ENCODE peak calls at places on chromosomes 11 and 22, in six cellular contexts. One of them, this sample, is unnamed.

GRCh38 chr22:42371112-42371900 is 60.9 kb downstream of the NFAM1 start:
- DNase-seq in PC-3: no peak
- DNase-seq in B cell: no peak
- DNase-seq in choroid plexus epithelial cell: no peak
- DNase-seq in ovary: no peak
- DNase-seq in prostate gland: no peak
- DNase-seq in this sample: no peak

GRCh38 chr11:124301482-124301881 is 12.3 kb downstream of the OR8D1 start:
- DNase-seq in prostate gland: no peak
- DNase-seq in PC-3: peak; percentile 49
- DNase-seq in B cell: no peak
- DNase-seq in ovary: no peak
- DNase-seq in choroid plexus epithelial cell: peak; percentile 81
- DNase-seq in this sample: no peak

GRCh38 chr11:8268530-8269461 is 5.1 kb upstream of the LMO1 start:
- DNase-seq in ovary: peak; percentile 39
- DNase-seq in choroid plexus epithelial cell: no peak
- DNase-seq in prostate gland: no peak
- DNase-seq in B cell: no peak
- DNase-seq in PC-3: no peak
- DNase-seq in this sample: peak; percentile 38

GRCh38 chr11:72812604-72812967 is 1.6 kb upstream of the ATG16L2 start:
- DNase-seq in B cell: no peak
- DNase-seq in choroid plexus epithelial cell: no peak
- DNase-seq in PC-3: peak; percentile 48
- DNase-seq in ovary: no peak
- DNase-seq in prostate gland: no peak
- DNase-seq in this sample: no peak

GRCh38 chr22:22959147-22959827 is 71.7 kb downstream of the IGLL5 start:
- DNase-seq in choroid plexus epithelial cell: peak; percentile 88
- DNase-seq in B cell: peak; percentile 88
- DNase-seq in ovary: peak; percentile 83
- DNase-seq in PC-3: peak; percentile 80
- DNase-seq in prostate gland: peak; percentile 78
- DNase-seq in this sample: peak; percentile 86

GRCh38 chr22:45602824-45603301 is 68.8 kb upstream of the ATXN10 start:
- DNase-seq in choroid plexus epithelial cell: peak; percentile 51
- DNase-seq in ovary: no peak
- DNase-seq in PC-3: no peak
- DNase-seq in prostate gland: no peak
- DNase-seq in B cell: no peak
- DNase-seq in this sample: no peak

GRCh38 chr11:91100432-91100831 is 877.6 kb upstream of the CHORDC1 start:
- DNase-seq in ovary: no peak
- DNase-seq in choroid plexus epithelial cell: peak; percentile 44
- DNase-seq in PC-3: peak; percentile 28
- DNase-seq in B cell: no peak
- DNase-seq in prostate gland: no peak
- DNase-seq in this sample: no peak

GRCh38 chr11:94623120-94623735 is 56.1 kb downstream of the PIWIL4 start:
- DNase-seq in PC-3: peak; percentile 95
- DNase-seq in B cell: peak; percentile 44
- DNase-seq in prostate gland: peak; percentile 70
- DNase-seq in choroid plexus epithelial cell: peak; percentile 92
- DNase-seq in ovary: no peak
- DNase-seq in this sample: peak; percentile 78

GRCh38 chr22:47620391-47620790 is 857.9 kb downstream of the TBC1D22A start:
- DNase-seq in choroid plexus epithelial cell: no peak
- DNase-seq in B cell: no peak
- DNase-seq in PC-3: no peak
- DNase-seq in prostate gland: no peak
- DNase-seq in ovary: peak; percentile 7
- DNase-seq in this sample: no peak

GRCh38 chr22:42001706-42002105 is 3.1 kb downstream of the WBP2NL start:
- DNase-seq in prostate gland: no peak
- DNase-seq in PC-3: no peak
- DNase-seq in B cell: no peak
- DNase-seq in choroid plexus epithelial cell: no peak
- DNase-seq in ovary: no peak
- DNase-seq in this sample: no peak

GRCh38 chr11:37504066-37504611 is 906.1 kb upstream of the RAG2 start:
- DNase-seq in choroid plexus epithelial cell: peak; percentile 88
- DNase-seq in PC-3: peak; percentile 92
- DNase-seq in B cell: no peak
- DNase-seq in prostate gland: no peak
- DNase-seq in ovary: no peak
- DNase-seq in this sample: no peak

GRCh38 chr11:65898656-65899355 is 1.4 kb downstream of the FOSL1 start:
- DNase-seq in PC-3: no peak
- DNase-seq in ovary: no peak
- DNase-seq in B cell: peak; percentile 4
- DNase-seq in choroid plexus epithelial cell: peak; percentile 34
- DNase-seq in prostate gland: no peak
- DNase-seq in this sample: no peak

GRCh38 chr11:65897020-65897471 is 3.1 kb downstream of the FOSL1 start:
- DNase-seq in prostate gland: no peak
- DNase-seq in choroid plexus epithelial cell: no peak
- DNase-seq in B cell: no peak
- DNase-seq in PC-3: peak; percentile 30
- DNase-seq in ovary: no peak
- DNase-seq in this sample: no peak

GRCh38 chr11:65900899-65901180 is 652 bp upstream of the FOSL1 start:
- DNase-seq in prostate gland: no peak
- DNase-seq in PC-3: no peak
- DNase-seq in ovary: no peak
- DNase-seq in B cell: no peak
- DNase-seq in choroid plexus epithelial cell: no peak
- DNase-seq in this sample: no peak

GRCh38 chr11:65900125-65900898 is at the start of gene FOSL1:
- DNase-seq in ovary: peak; percentile 80
- DNase-seq in PC-3: peak; percentile 99
- DNase-seq in choroid plexus epithelial cell: peak; percentile 97
- DNase-seq in B cell: peak; percentile 96
- DNase-seq in prostate gland: peak; percentile 90
- DNase-seq in this sample: peak; percentile 46

GRCh38 chr11:65899356-65900124 is 648 bp downstream of the FOSL1 start:
- DNase-seq in B cell: peak; percentile 57
- DNase-seq in PC-3: peak; percentile 91
- DNase-seq in prostate gland: no peak
- DNase-seq in choroid plexus epithelial cell: peak; percentile 62
- DNase-seq in ovary: peak; percentile 60
- DNase-seq in this sample: peak; percentile 49
- TF ChIP-seq CTCF in B cell: no peak
- TF ChIP-seq CTCF in PC-3: no peak
- TF ChIP-seq CTCF in prostate gland: no peak
- TF ChIP-seq CTCF in choroid plexus epithelial cell: no peak
- TF ChIP-seq CTCF in ovary: no peak
- TF ChIP-seq CTCF in this sample: no peak

GRCh38 chr11:66266378-66267038 is 1.9 kb upstream of the RAB1B start:
- DNase-seq in choroid plexus epithelial cell: no peak
- DNase-seq in PC-3: no peak
- DNase-seq in ovary: no peak
- DNase-seq in prostate gland: no peak
- DNase-seq in B cell: no peak
- DNase-seq in this sample: no peak

GRCh38 chr11:66263785-66264184 is 4.7 kb upstream of the RAB1B start:
- DNase-seq in B cell: no peak
- DNase-seq in ovary: no peak
- DNase-seq in PC-3: no peak
- DNase-seq in choroid plexus epithelial cell: no peak
- DNase-seq in prostate gland: no peak
- DNase-seq in this sample: no peak

GRCh38 chr11:66264383-66264782 is 4.1 kb upstream of the RAB1B start:
- DNase-seq in choroid plexus epithelial cell: no peak
- DNase-seq in ovary: no peak
- DNase-seq in B cell: no peak
- DNase-seq in prostate gland: no peak
- DNase-seq in PC-3: no peak
- DNase-seq in this sample: no peak

GRCh38 chr11:66265531-66266377 is 2.7 kb upstream of the RAB1B start:
- DNase-seq in prostate gland: no peak
- DNase-seq in ovary: peak; percentile 59
- DNase-seq in B cell: no peak
- DNase-seq in choroid plexus epithelial cell: no peak
- DNase-seq in PC-3: no peak
- DNase-seq in this sample: no peak

GRCh38 chr11:66264893-66265292 is 3.5 kb upstream of the RAB1B start:
- DNase-seq in B cell: no peak
- DNase-seq in ovary: peak; percentile 54
- DNase-seq in prostate gland: no peak
- DNase-seq in choroid plexus epithelial cell: no peak
- DNase-seq in PC-3: peak; percentile 41
- DNase-seq in this sample: no peak
- TF ChIP-seq CTCF in B cell: peak; percentile 32
- TF ChIP-seq CTCF in ovary: no peak
- TF ChIP-seq CTCF in prostate gland: no peak
- TF ChIP-seq CTCF in choroid plexus epithelial cell: peak; percentile 41
- TF ChIP-seq CTCF in PC-3: peak; percentile 72
- TF ChIP-seq CTCF in this sample: peak; percentile 65

DNA sequence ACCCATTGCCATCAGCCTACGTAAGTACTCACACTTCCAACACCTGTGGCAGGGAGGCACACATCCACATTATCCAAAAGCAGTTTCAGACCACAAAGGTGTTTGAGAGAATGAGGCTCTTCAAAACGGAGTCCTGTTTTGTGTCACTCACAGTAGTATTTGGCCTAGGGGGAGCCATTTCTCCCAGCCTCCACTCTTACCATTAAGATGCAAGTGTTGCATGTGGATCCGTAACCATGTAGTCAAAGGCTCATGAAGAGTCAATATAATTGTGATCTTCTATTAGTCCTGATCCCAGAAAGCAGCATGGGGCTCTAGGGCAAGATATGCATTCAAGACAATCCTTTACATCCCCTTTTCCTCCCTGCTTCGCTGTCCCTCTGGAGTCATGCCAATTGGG is 41.5 kb downstream of the IL10RA start:
- DNase-seq in prostate gland: no peak
- DNase-seq in choroid plexus epithelial cell: no peak
- DNase-seq in B cell: no peak
- DNase-seq in ovary: no peak
- DNase-seq in PC-3: no peak
- DNase-seq in this sample: no peak
- TF ChIP-seq CTCF in prostate gland: no peak
- TF ChIP-seq CTCF in choroid plexus epithelial cell: no peak
- TF ChIP-seq CTCF in B cell: no peak
- TF ChIP-seq CTCF in ovary: no peak
- TF ChIP-seq CTCF in PC-3: no peak
- TF ChIP-seq CTCF in this sample: no peak

DNA sequence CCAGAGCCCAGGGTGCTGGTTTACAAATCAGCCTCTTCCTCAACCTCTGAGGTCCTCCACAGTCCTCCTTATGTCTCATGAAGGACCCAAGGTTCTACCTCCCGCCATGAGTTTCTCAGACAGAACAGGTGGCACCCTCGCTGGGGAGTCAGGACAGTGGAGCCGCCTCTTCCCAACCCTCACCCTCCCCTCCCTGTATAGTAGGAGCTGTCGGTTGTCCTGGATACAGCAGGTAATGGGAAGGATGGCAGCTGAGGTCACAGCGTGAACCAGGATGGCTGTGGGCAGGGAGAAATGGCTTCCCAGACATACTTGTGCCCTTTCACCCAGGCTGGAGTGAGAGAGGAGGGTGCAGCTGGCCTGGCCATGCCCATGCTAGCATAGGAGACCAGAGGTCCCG is 134.6 kb downstream of the CHST1 start:
- DNase-seq in B cell: no peak
- DNase-seq in PC-3: no peak
- DNase-seq in choroid plexus epithelial cell: no peak
- DNase-seq in prostate gland: no peak
- DNase-seq in ovary: no peak
- DNase-seq in this sample: no peak
- TF ChIP-seq CTCF in B cell: no peak
- TF ChIP-seq CTCF in PC-3: no peak
- TF ChIP-seq CTCF in choroid plexus epithelial cell: no peak
- TF ChIP-seq CTCF in prostate gland: no peak
- TF ChIP-seq CTCF in ovary: no peak
- TF ChIP-seq CTCF in this sample: no peak

DNA sequence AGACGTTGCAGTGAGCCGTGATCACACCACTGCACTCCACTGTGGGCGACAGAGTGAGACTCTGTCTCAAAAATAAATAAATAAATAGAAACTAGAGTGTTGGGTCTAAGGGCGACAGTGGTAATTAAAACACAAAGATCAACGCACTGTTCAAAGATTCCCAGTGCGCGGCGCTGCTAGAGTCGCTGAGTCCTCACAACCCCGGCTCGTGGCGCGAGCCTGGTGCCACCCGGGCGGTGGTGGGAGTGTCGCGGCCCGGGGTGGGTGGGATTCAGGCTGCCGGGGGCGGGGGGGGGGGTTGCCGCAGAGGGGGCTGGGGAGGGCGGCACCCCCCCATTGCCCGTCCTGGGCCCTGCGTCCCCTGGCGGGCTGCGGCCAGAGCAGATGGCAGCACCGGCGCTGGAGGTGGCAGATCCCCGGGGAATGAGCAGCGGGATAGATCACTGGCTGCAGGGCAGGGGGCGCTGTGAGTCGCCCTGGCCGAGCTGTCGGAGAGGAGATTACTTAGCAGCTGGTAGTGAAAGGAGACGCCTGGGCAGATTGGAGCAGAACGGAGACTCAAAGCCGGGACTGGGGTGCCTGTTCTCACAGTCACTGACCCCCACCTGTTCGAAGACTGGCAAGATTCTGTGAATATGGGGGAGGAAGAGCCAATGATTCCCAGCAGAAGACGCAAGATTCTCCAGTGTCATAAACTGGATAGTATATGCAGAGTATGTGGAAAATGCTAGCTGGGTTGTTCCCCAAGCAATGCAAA is 30.2 kb upstream of the APOBEC3A start:
- DNase-seq in B cell: peak; percentile 58
- DNase-seq in PC-3: no peak
- DNase-seq in choroid plexus epithelial cell: peak; percentile 56
- DNase-seq in prostate gland: peak; percentile 62
- DNase-seq in ovary: peak; percentile 76
- DNase-seq in this sample: peak; percentile 85
- TF ChIP-seq CTCF in B cell: peak; percentile 54
- TF ChIP-seq CTCF in PC-3: peak; percentile 10
- TF ChIP-seq CTCF in choroid plexus epithelial cell: peak; percentile 73
- TF ChIP-seq CTCF in prostate gland: peak; percentile 59
- TF ChIP-seq CTCF in ovary: peak; percentile 29
- TF ChIP-seq CTCF in this sample: peak; percentile 45

DNA sequence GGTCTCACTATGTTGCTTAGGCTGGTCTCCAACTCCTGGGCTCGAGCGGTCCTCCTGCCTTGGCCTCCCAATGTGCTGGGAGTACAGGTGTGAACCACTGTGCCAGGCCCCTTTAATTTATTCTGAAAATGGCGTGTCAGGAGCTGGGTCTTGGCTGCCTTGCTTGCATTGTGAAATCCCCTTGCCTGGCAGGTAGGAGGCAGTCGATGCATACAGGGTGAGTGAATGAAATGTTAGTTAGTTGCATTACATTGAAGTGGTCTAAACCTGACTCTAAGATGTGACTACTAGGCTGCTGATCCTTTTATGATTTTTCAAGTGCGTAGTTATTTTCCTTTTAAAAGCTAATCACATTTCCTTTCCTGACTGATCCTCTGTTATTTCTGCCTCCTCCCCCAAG is 42.9 kb downstream of the PARVB start:
- DNase-seq in ovary: no peak
- DNase-seq in choroid plexus epithelial cell: peak; percentile 15
- DNase-seq in B cell: no peak
- DNase-seq in PC-3: no peak
- DNase-seq in prostate gland: no peak
- DNase-seq in this sample: no peak
- TF ChIP-seq CTCF in ovary: no peak
- TF ChIP-seq CTCF in choroid plexus epithelial cell: peak; percentile 23
- TF ChIP-seq CTCF in B cell: no peak
- TF ChIP-seq CTCF in PC-3: no peak
- TF ChIP-seq CTCF in prostate gland: no peak
- TF ChIP-seq CTCF in this sample: no peak

This sample was measured in endothelial cell.